ENCODE peak calls at places on chromosomes 11 and 22, in ten cellular contexts. L, J, F, S, X, T, O, H, P and C are unnamed samples.
A peak's percentile ranks its signal among the peaks of the same experiment; 100 is the strongest.

GRCh38 chr11:43947003-43947500 is 4.6 kb downstream of the C11orf96 start:
- DNase-seq in L (no peak), J (no peak), F (no peak), S (no peak), X (no peak), T (no peak), O (no peak), H (peak; percentile 48), P (no peak), C (no peak)

GRCh38 chr11:13007702-13008435 is 1.2 kb upstream of the RASSF10 start:
- DNase-seq in L (no peak), J (peak; percentile 69), F (no peak), S (no peak), X (no peak), T (no peak), O (no peak), H (no peak), P (no peak), C (no peak)

GRCh38 chr11:130388607-130389205 is 39.7 kb downstream of the ADAMTS8 start:
- DNase-seq in L (no peak), J (no peak), F (no peak), S (peak; percentile 52), X (no peak), T (no peak), O (no peak), H (no peak), P (no peak), C (no peak)

GRCh38 chr11:93187290-93187689 is 10.5 kb downstream of the SLC36A4 start:
- DNase-seq in L (no peak), J (no peak), F (no peak), S (no peak), X (no peak), T (no peak), O (no peak), H (no peak), P (no peak), C (no peak)

GRCh38 chr22:20116376-20116950 is 559 bp downstream of the RANBP1 start:
- DNase-seq in L (no peak), J (no peak), F (no peak), S (no peak), X (no peak), T (no peak), O (peak; percentile 37), H (no peak), P (no peak), C (peak; percentile 88)

GRCh38 chr11:11157201-11157600 is 195.8 kb downstream of the CSNK2A3 start:
- DNase-seq in L (peak; percentile 45), J (peak; percentile 4), F (peak; percentile 7), S (peak; percentile 72), X (no peak), T (peak; percentile 51), O (peak; percentile 60), H (peak; percentile 38), P (peak; percentile 51), C (no peak)

GRCh38 chr11:122105009-122105828 is 10.8 kb downstream of the BLID start:
- DNase-seq in L (no peak), J (no peak), F (no peak), S (no peak), X (no peak), T (no peak), O (no peak), H (peak; percentile 66), P (no peak), C (no peak)

GRCh38 chr11:122737951-122738693 is 82.6 kb downstream of the UBASH3B start:
- DNase-seq in L (no peak), J (no peak), F (no peak), S (no peak), X (no peak), T (no peak), O (no peak), H (no peak), P (no peak), C (no peak)

GRCh38 chr11:77705195-77705876 is 67.7 kb upstream of the CLNS1A start:
- DNase-seq in L (no peak), J (peak; percentile 63), F (no peak), S (no peak), X (no peak), T (no peak), O (no peak), H (peak; percentile 60), P (no peak), C (no peak)

GRCh38 chr11:125258626-125259025 is 94.1 kb downstream of the PKNOX2 start:
- DNase-seq in L (no peak), J (no peak), F (no peak), S (no peak), X (no peak), T (no peak), O (no peak), H (no peak), P (no peak), C (no peak)

GRCh38 chr22:45310331-45311032 is 748 bp downstream of the FAM118A start:
- DNase-seq in L (no peak), J (no peak), F (no peak), S (no peak), X (no peak), T (no peak), O (no peak), H (no peak), P (peak; percentile 57), C (no peak)

GRCh38 chr22:30393885-30394284 is 2.9 kb upstream of the SEC14L2 start:
- DNase-seq in L (no peak), J (no peak), F (no peak), S (no peak), X (no peak), T (no peak), O (no peak), H (no peak), P (no peak), C (no peak)

GRCh38 chr22:34951212-34951611 is 114.7 kb upstream of the ISX start:
- DNase-seq in L (no peak), J (no peak), F (no peak), S (no peak), X (no peak), T (no peak), O (no peak), H (no peak), P (no peak), C (no peak)

GRCh38 chr22:17120281-17120680 is 879 bp downstream of the TMEM121B start:
- DNase-seq in L (peak; percentile 36), J (peak; percentile 11), F (no peak), S (peak; percentile 58), X (no peak), T (peak; percentile 55), O (peak; percentile 72), H (peak; percentile 42), P (peak; percentile 74), C (no peak)